ENCODE peak calls at places on chromosomes 13 and 19, in four cellular contexts. D, E, O and T are unnamed samples.

GRCh38 chr19:6667114-6667627 is 2.8 kb downstream of the TNFSF14 start:
- DNase-seq in D (no peak), E (no peak), O (no peak), T (no peak)

GRCh38 chr13:19587635-19588300 is 26.4 kb upstream of the TPTE2 start:
- DNase-seq in D (peak), E (no peak), O (no peak), T (peak)

GRCh38 chr19:32642771-32643170 is 32.2 kb downstream of the ANKRD27 start:
- DNase-seq in D (no peak), E (peak), O (no peak), T (no peak)

GRCh38 chr19:29942404-29943261 is 594 bp downstream of the URI1 start:
- DNase-seq in D (peak), E (peak), O (peak), T (peak)

GRCh38 chr19:20321139-20321656 is 154.2 kb downstream of the ZNF486 start:
- DNase-seq in D (no peak), E (no peak), O (no peak), T (no peak)

GRCh38 chr13:63287926-63288325 is 1872.3 kb upstream of the PCDH20 start:
- DNase-seq in D (no peak), E (no peak), O (no peak), T (no peak)

GRCh38 chr19:23698711-23699520 is 11.9 kb upstream of the ZNF675 start:
- DNase-seq in D (no peak), E (no peak), O (no peak), T (no peak)

GRCh38 chr19:8576273-8576993 is 809 bp downstream of the MYO1F start:
- DNase-seq in D (no peak), E (peak), O (no peak), T (no peak)

GRCh38 chr19:28242317-28242927 is 970.5 kb downstream of the UQCRFS1 start:
- DNase-seq in D (peak), E (no peak), O (no peak), T (peak)

GRCh38 chr13:108214511-108215383 is 589 bp downstream of the LIG4 start:
- DNase-seq in D (no peak), E (peak), O (no peak), T (no peak)

GRCh38 chr13:79724348-79725103 is 243.6 kb downstream of the NDFIP2 start:
- DNase-seq in D (peak), E (no peak), O (no peak), T (no peak)

GRCh38 chr19:18620311-18620710 is 7.6 kb downstream of the TMEM59L start:
- DNase-seq in D (no peak), E (no peak), O (no peak), T (no peak)

GRCh38 chr19:37979547-37980082 is 72.6 kb downstream of the SIPA1L3 start:
- DNase-seq in D (no peak), E (peak), O (peak), T (no peak)

GRCh38 chr13:48532473-48533206 is at the start of gene RCBTB2:
- DNase-seq in D (peak), E (peak), O (peak), T (peak)

GRCh38 chr13:104114111-104114510 is 1047.9 kb upstream of the SLC10A2 start:
- DNase-seq in D (no peak), E (no peak), O (no peak), T (no peak)

DNA sequence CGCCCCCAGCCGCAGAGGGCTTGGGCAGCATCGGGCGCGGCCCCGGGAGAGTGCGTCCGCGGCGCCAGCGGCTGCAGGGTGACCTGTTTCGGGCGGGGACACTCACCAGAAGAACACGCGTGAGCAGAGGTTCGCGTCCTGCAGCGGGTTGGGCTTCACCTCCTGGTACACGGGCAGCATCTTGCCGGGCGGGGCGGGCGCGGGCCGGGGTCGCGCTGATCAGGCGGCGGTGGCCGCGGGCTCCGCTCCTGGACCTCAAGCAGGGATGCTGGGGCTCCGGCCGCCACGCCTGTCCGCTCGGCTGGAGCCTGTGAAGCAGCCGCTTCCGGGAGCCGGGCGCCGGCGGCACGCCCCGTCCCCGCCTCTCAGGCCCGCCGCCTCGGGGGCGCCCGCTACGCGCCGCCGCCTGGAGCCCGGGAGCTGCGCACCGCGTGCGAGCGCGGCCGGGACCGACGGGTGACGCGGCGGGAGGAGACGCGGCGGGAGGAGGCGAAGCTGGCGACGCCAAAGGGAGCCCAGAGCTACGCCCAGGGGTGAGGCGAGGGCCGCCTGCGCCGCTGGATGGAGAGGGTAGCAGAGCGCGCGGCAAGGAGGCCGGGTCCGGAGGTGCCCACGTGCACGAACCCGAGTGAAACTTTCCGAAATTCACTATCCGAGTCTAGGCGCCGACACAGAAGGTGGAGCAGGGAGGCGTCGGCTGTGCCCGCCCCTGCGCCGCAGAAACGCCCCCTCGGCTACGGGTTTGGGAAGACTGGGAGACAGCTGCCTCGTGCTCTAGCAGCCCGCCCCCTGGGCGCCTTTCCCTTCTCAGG is at the start of gene ABCC4:
- DNase-seq in D (peak), E (peak), O (peak), T (peak)
- TF ChIP-seq CTCF in D (no peak), E (no peak), O (no peak), T (no peak)

GRCh38 chr19:13207237-13208130 is 57.3 kb downstream of the IER2 start:
- DNase-seq in D (peak), E (peak), O (no peak), T (peak)
- H3K4me3 ChIP-seq in D (no peak), E (peak), O (peak), T (peak)

GRCh38 chr19:34165295-34165738 is 7.0 kb upstream of the LSM14A start:
- DNase-seq in D (no peak), E (no peak), O (no peak), T (no peak)
- TF ChIP-seq CTCF in D (no peak), E (no peak), O (no peak), T (no peak)

GRCh38 chr19:47240996-47241918 is 10.3 kb upstream of the BBC3 start:
- DNase-seq in D (peak), E (peak), O (no peak), T (peak)
- H3K4me3 ChIP-seq in D (peak), E (no peak), O (no peak), T (peak)

DNA sequence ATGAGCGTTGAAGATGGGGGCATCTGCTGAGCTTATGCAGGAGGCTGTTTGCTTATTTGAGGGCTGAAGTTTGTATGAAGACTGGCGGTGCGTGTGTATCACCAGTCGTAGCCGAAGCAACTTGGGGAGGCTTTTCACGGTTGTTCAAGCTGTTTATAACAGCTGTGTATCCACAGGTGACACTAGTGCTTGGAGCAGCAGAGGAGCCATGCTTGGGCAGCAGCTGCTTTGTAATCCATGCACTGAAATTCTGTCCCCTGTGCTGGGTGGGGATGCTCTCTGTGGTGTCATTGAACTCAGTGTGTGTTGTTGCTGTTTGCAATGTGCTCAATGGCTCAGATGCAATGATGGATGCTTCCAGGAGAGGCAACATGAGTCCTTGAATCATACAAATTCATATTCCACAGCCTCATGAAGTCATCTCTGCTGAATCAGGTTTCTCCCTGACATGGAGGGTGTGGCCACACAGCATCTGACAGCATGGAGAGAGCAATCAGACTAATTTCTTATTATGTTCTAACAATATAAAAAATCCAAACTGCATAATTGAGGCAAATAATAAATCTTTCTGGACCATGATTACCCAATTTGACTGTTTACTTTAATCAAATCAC is 18.8 kb upstream of the GTF3A start:
- DNase-seq in D (no peak), E (no peak), O (no peak), T (no peak)
- TF ChIP-seq CTCF in D (no peak), E (no peak), O (no peak), T (no peak)

DNA sequence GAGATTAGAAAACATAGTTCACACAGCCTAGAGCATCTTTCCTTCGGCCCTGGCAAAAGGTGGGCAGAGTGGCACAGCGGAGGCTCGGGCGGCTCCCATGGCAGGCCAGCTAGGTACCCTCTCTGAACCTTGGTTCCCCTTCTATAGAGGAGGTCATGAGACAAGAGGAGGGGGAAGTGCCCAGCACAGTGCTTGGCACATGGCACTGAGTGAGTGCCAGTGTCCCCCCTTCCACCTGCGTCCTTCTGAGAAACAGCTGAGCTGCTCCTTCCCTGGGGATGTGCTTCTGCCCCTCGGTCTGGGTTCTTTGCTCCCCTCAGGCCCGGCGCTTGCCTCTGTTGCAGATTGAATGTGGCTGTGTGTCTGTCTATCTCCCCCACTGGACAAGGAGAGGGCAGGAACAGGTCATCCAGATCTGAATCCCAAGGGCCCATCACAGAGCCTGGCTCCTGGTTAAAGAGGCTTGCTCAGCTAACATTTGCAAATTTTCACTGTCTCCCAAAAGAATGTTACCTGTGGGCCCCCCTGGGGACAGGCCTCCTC is 165.6 kb downstream of the USP12 start:
- DNase-seq in D (no peak), E (no peak), O (no peak), T (no peak)
- H3K4me3 ChIP-seq in D (no peak), E (peak), O (peak), T (no peak)

DNA sequence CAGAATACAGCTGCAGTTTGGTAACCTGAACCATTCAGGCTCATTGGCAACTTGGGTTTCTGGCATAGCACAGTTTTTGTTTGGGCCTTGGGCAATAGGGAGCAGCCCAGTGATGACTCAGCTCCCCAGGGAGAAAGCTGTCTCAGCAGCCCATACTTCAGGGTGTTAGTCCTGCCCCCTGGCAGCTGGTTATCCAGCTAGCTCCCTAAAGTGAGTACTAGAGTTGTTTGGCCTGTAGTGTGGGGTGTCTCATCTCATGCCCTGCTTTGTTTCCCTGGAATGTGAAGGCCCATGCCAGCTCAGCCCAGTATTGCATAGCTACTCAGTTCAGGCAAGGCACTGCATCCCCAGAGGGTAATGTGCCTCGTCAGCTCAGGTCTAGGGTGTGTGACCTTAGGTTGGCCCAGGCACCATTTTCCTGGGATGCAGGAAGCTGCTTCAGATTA is 18.2 kb upstream of the ZNF543 start:
- DNase-seq in D (peak), E (no peak), O (peak), T (peak)
- TF ChIP-seq CTCF in D (no peak), E (no peak), O (no peak), T (peak)

GRCh38 chr13:110310541-110311491 is 3.7 kb downstream of the COL4A2 start:
- DNase-seq in D (no peak), E (no peak), O (peak), T (no peak)
- H3K4me3 ChIP-seq in D (no peak), E (no peak), O (peak), T (no peak)

GRCh38 chr19:54159352-54160181 is at the start of gene LENG1:
- DNase-seq in D (peak), E (peak), O (peak), T (peak)
- TF ChIP-seq CTCF in D (peak), E (no peak), O (peak), T (peak)